ENCODE peak calls at places on chromosome 20, in eight cellular contexts. One of them, this sample, is unnamed.

GRCh38 chr20:48471734-48472408 is 355.9 kb downstream of the PREX1 start:
- DNase-seq in CD4-positive, alpha-beta T cell: no peak
- DNase-seq in epithelial cell of proximal tubule: no peak
- DNase-seq in mucosa of gallbladder: no peak
- DNase-seq in testis: no peak
- DNase-seq in AG09309: no peak
- DNase-seq in Calu3: no peak
- DNase-seq in HAP-1: no peak
- DNase-seq in this sample: no peak

GRCh38 chr20:64115171-64115911 is 8.0 kb upstream of the NPBWR2 start:
- DNase-seq in CD4-positive, alpha-beta T cell: no peak
- DNase-seq in epithelial cell of proximal tubule: no peak
- DNase-seq in mucosa of gallbladder: no peak
- DNase-seq in testis: no peak
- DNase-seq in AG09309: no peak
- DNase-seq in Calu3: peak
- DNase-seq in HAP-1: no peak
- DNase-seq in this sample: no peak

GRCh38 chr20:18005170-18005989 is 36.6 kb downstream of the MGME1 start:
- DNase-seq in CD4-positive, alpha-beta T cell: no peak
- DNase-seq in epithelial cell of proximal tubule: peak
- DNase-seq in mucosa of gallbladder: no peak
- DNase-seq in testis: no peak
- DNase-seq in AG09309: no peak
- DNase-seq in Calu3: no peak
- DNase-seq in HAP-1: no peak
- DNase-seq in this sample: no peak

GRCh38 chr20:8722277-8722928 is 346.5 kb upstream of the PLCB4 start:
- DNase-seq in CD4-positive, alpha-beta T cell: no peak
- DNase-seq in epithelial cell of proximal tubule: peak
- DNase-seq in mucosa of gallbladder: peak
- DNase-seq in testis: peak
- DNase-seq in AG09309: peak
- DNase-seq in Calu3: peak
- DNase-seq in HAP-1: peak
- DNase-seq in this sample: no peak

GRCh38 chr20:53154540-53154939 is 182.4 kb downstream of the TSHZ2 start:
- DNase-seq in CD4-positive, alpha-beta T cell: no peak
- DNase-seq in epithelial cell of proximal tubule: no peak
- DNase-seq in mucosa of gallbladder: no peak
- DNase-seq in testis: no peak
- DNase-seq in AG09309: no peak
- DNase-seq in Calu3: no peak
- DNase-seq in HAP-1: no peak
- DNase-seq in this sample: no peak

GRCh38 chr20:4369798-4370124 is 351.9 kb upstream of the PRND start:
- DNase-seq in CD4-positive, alpha-beta T cell: no peak
- DNase-seq in epithelial cell of proximal tubule: no peak
- DNase-seq in mucosa of gallbladder: no peak
- DNase-seq in testis: no peak
- DNase-seq in AG09309: no peak
- DNase-seq in Calu3: no peak
- DNase-seq in HAP-1: no peak
- DNase-seq in this sample: no peak

GRCh38 chr20:50980851-50981713 is 22.5 kb downstream of the MOCS3 start:
- DNase-seq in CD4-positive, alpha-beta T cell: peak
- DNase-seq in epithelial cell of proximal tubule: no peak
- DNase-seq in mucosa of gallbladder: peak
- DNase-seq in testis: peak
- DNase-seq in AG09309: no peak
- DNase-seq in Calu3: peak
- DNase-seq in HAP-1: peak
- DNase-seq in this sample: peak

GRCh38 chr20:58571341-58571941 is 56.2 kb upstream of the APCDD1L start:
- DNase-seq in CD4-positive, alpha-beta T cell: no peak
- DNase-seq in epithelial cell of proximal tubule: no peak
- DNase-seq in mucosa of gallbladder: no peak
- DNase-seq in testis: no peak
- DNase-seq in AG09309: no peak
- DNase-seq in Calu3: no peak
- DNase-seq in HAP-1: no peak
- DNase-seq in this sample: no peak

GRCh38 chr20:5364997-5365597 is 48.3 kb upstream of the PROKR2 start:
- DNase-seq in CD4-positive, alpha-beta T cell: no peak
- DNase-seq in epithelial cell of proximal tubule: no peak
- DNase-seq in mucosa of gallbladder: no peak
- DNase-seq in testis: no peak
- DNase-seq in AG09309: no peak
- DNase-seq in Calu3: no peak
- DNase-seq in HAP-1: no peak
- DNase-seq in this sample: no peak

GRCh38 chr20:58209652-58210397 is 18.6 kb downstream of the ANKRD60 start:
- DNase-seq in CD4-positive, alpha-beta T cell: peak
- DNase-seq in epithelial cell of proximal tubule: no peak
- DNase-seq in mucosa of gallbladder: peak
- DNase-seq in testis: peak
- DNase-seq in AG09309: no peak
- DNase-seq in Calu3: peak
- DNase-seq in HAP-1: peak
- DNase-seq in this sample: peak

GRCh38 chr20:44342240-44342639 is 5.4 kb downstream of the R3HDML start:
- DNase-seq in CD4-positive, alpha-beta T cell: no peak
- DNase-seq in epithelial cell of proximal tubule: no peak
- DNase-seq in mucosa of gallbladder: no peak
- DNase-seq in testis: no peak
- DNase-seq in AG09309: no peak
- DNase-seq in Calu3: no peak
- DNase-seq in HAP-1: no peak
- DNase-seq in this sample: no peak

GRCh38 chr20:46253391-46253790 is 54.9 kb downstream of the CDH22 start:
- DNase-seq in CD4-positive, alpha-beta T cell: no peak
- DNase-seq in epithelial cell of proximal tubule: no peak
- DNase-seq in mucosa of gallbladder: no peak
- DNase-seq in testis: peak
- DNase-seq in AG09309: no peak
- DNase-seq in Calu3: peak
- DNase-seq in HAP-1: no peak
- DNase-seq in this sample: no peak

GRCh38 chr20:62470003-62470402 is 5.8 kb downstream of the GATA5 start:
- DNase-seq in CD4-positive, alpha-beta T cell: no peak
- DNase-seq in epithelial cell of proximal tubule: no peak
- DNase-seq in mucosa of gallbladder: no peak
- DNase-seq in testis: no peak
- DNase-seq in AG09309: no peak
- DNase-seq in Calu3: no peak
- DNase-seq in HAP-1: no peak
- DNase-seq in this sample: no peak